ENCODE peak calls at places on chromosome 3, in eight cellular contexts. O is stomach, V is A549, K is K562, D is IMR-90, X is tibial nerve, Y is transverse colon, C is H1. B is an unnamed sample.

GRCh38 chr3:188370081-188370830 is 216.3 kb downstream of the LPP start:
- DNase-seq in Y (no peak), D (no peak), C (no peak), O (no peak), V (no peak), X (no peak), K (no peak), B (no peak)

GRCh38 chr3:108406661-108407206 is 103.7 kb downstream of the MYH15 start:
- DNase-seq in K (peak), O (no peak), C (no peak), V (peak), X (no peak), D (peak), Y (peak), B (no peak)

GRCh38 chr3:72316501-72317279 is 531.6 kb downstream of the SHQ1 start:
- DNase-seq in K (no peak), X (no peak), V (no peak), D (no peak), Y (peak), O (no peak), C (no peak), B (no peak)

GRCh38 chr3:127312818-127313217 is 25.0 kb upstream of the PRR20G start:
- DNase-seq in K (no peak), X (no peak), Y (no peak), C (no peak), D (no peak), V (no peak), O (no peak), B (no peak)

GRCh38 chr3:98440283-98440682 is 22.7 kb upstream of the OR5K1 start:
- DNase-seq in V (no peak), Y (no peak), C (no peak), X (no peak), K (no peak), O (no peak), D (no peak), B (no peak)

GRCh38 chr3:176906046-176906905 is 291.0 kb downstream of the TBL1XR1 start:
- DNase-seq in D (peak), O (no peak), Y (no peak), C (no peak), X (no peak), K (no peak), V (no peak), B (no peak)

GRCh38 chr3:130539005-130539404 is 22.0 kb downstream of the COL6A6 start:
- DNase-seq in Y (peak), D (peak), K (peak), V (peak), X (no peak), O (peak), C (peak), B (no peak)

GRCh38 chr3:66298591-66298990 is 77.8 kb downstream of the SLC25A26 start:
- DNase-seq in O (no peak), C (no peak), V (no peak), X (no peak), Y (no peak), K (no peak), D (no peak), B (no peak)

GRCh38 chr3:152942366-152942765 is 107.4 kb downstream of the P2RY1 start:
- DNase-seq in K (no peak), X (no peak), V (no peak), O (no peak), D (no peak), Y (no peak), C (no peak), B (no peak)

GRCh38 chr3:71006810-71007785 is 576.4 kb downstream of the FOXP1 start:
- DNase-seq in Y (no peak), D (no peak), O (no peak), K (peak), X (no peak), V (peak), C (no peak), B (no peak)

GRCh38 chr3:102827386-102827785 is 392.6 kb downstream of the ZPLD1 start:
- DNase-seq in D (no peak), V (no peak), O (no peak), X (no peak), Y (no peak), K (no peak), C (no peak), B (no peak)
- TF ChIP-seq CTCF in D (no peak), V (no peak), O (no peak), X (no peak), Y (no peak), K (no peak), C (no peak), B (no peak)

DNA sequence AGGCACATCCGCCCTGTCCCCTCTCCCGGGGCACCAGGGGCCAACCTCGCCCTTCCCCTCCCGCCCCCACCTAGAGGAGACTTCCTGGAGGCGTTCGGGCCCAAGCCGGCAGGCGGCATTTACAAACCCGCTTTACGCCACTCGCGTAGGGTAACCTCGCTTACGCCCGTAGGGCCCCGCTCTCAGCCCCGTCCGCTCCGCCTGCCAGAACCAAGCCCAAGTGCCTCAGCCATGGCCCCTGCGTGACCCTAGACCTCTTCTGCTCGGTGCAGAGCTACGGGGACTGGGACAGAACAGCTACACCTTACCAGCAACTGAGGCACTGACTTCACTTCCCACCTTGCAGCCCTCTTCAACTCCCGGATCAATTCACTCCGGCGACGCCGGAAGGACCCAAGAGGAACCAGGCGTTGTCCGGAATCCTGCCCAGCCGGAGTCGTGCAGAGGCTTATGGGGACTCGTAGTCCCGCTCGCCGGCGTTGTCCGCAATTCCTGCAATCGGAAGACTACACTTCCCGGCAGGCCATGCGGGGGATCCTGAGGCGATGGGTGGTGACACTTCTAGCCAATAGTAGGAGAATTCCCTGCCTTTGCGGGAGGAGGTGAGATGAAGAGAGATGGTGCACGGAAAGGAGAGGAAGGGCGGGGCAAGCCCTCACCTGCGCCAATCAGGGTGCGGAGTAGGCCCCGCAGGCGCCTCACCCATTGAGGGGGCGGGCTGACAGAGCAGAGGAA is at the start of gene PDCD10:
- DNase-seq in C (peak), D (peak), X (peak), O (peak), K (peak), V (peak), Y (peak), B (peak)
- TF ChIP-seq POLR2A in C (peak), D (peak), X (peak), O (no peak), K (peak), V (peak), Y (peak), B (no peak)

GRCh38 chr3:52754373-52754772 is 16.4 kb downstream of the NEK4 start:
- DNase-seq in X (no peak), Y (no peak), V (no peak), K (no peak), O (no peak), D (peak), C (no peak), B (no peak)
- H3K4me3 ChIP-seq in X (no peak), Y (no peak), V (no peak), K (no peak), O (no peak), D (no peak), C (no peak), B (no peak)

DNA sequence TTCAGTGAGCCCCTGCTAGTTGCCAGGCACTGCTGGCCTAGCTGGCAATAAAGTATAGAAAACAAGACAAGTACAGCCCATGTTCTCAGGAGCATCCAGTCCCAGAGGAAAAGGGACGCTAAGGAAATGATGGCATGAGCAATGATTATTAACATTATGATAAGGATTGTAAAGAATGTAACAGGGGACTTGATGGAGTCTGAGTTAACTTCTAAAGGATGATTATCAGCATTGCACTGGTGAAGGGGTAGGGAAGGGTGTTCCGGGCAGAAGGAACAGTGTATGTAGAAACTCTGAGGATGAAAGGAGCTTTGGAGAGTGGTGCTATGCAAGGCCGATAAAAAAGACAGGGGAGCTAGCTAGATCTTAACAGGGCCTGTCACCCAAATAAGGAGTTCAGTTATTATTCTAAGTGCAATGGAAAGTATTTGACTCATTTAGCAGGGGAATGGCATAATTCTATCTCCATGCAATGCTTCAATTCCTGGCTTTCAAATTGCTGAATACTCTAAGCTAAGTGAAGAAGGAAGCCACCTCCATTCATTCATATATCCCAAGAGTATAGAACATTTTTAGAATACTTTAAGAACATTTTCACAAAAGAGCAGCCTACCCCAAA is 258.2 kb upstream of the STT3B start:
- DNase-seq in O (no peak), Y (no peak), V (no peak), X (no peak), K (no peak), D (no peak), C (no peak), B (no peak)
- TF ChIP-seq CTCF in O (no peak), Y (no peak), V (no peak), X (no peak), K (no peak), D (no peak), C (no peak), B (no peak)

B was measured in vagina.